ENCODE peak calls at places on chromosomes 16 and 17, in seven cellular contexts. One of them, this sample, is unnamed.
A peak's percentile ranks its signal among the peaks of the same experiment; 100 is the strongest.

GRCh38 chr16:75043175-75043937 is 44.5 kb downstream of the ZNRF1 start:
- DNase-seq in myocyte: no peak
- DNase-seq in Daoy: no peak
- DNase-seq in uterus: no peak
- DNase-seq in dorsolateral prefrontal cortex: no peak
- DNase-seq in BE2C: peak; percentile 34
- DNase-seq in mammary epithelial cell: no peak
- DNase-seq in this sample: peak; percentile 31

GRCh38 chr17:78049609-78050008 is 78.9 kb downstream of the TMC6 start:
- DNase-seq in myocyte: no peak
- DNase-seq in Daoy: no peak
- DNase-seq in uterus: no peak
- DNase-seq in dorsolateral prefrontal cortex: no peak
- DNase-seq in BE2C: no peak
- DNase-seq in mammary epithelial cell: no peak
- DNase-seq in this sample: no peak

GRCh38 chr17:18854956-18855355 is 3.0 kb upstream of the PRPSAP2 start:
- DNase-seq in myocyte: no peak
- DNase-seq in Daoy: no peak
- DNase-seq in uterus: no peak
- DNase-seq in dorsolateral prefrontal cortex: no peak
- DNase-seq in BE2C: no peak
- DNase-seq in mammary epithelial cell: no peak
- DNase-seq in this sample: no peak

GRCh38 chr17:8063761-8064589 is 23.5 kb downstream of the ALOX12B start:
- DNase-seq in myocyte: no peak
- DNase-seq in Daoy: no peak
- DNase-seq in uterus: no peak
- DNase-seq in dorsolateral prefrontal cortex: peak; percentile 10
- DNase-seq in BE2C: no peak
- DNase-seq in mammary epithelial cell: no peak
- DNase-seq in this sample: no peak

GRCh38 chr17:77209330-77209748 is 68.6 kb downstream of the SEC14L1 start:
- DNase-seq in myocyte: no peak
- DNase-seq in Daoy: no peak
- DNase-seq in uterus: no peak
- DNase-seq in dorsolateral prefrontal cortex: no peak
- DNase-seq in BE2C: no peak
- DNase-seq in mammary epithelial cell: no peak
- DNase-seq in this sample: no peak

GRCh38 chr17:7438050-7438614 is 1.2 kb upstream of the FGF11 start:
- DNase-seq in myocyte: peak; percentile 80
- DNase-seq in Daoy: peak; percentile 72
- DNase-seq in uterus: peak; percentile 54
- DNase-seq in dorsolateral prefrontal cortex: no peak
- DNase-seq in BE2C: peak; percentile 63
- DNase-seq in mammary epithelial cell: peak; percentile 39
- DNase-seq in this sample: peak; percentile 78

GRCh38 chr17:35243459-35244204 is 760 bp downstream of the SLFN5 start:
- DNase-seq in myocyte: peak; percentile 81
- DNase-seq in Daoy: peak; percentile 81
- DNase-seq in uterus: peak; percentile 56
- DNase-seq in dorsolateral prefrontal cortex: no peak
- DNase-seq in BE2C: no peak
- DNase-seq in mammary epithelial cell: peak; percentile 68
- DNase-seq in this sample: peak; percentile 79

GRCh38 chr16:20221208-20221607 is 106.1 kb downstream of the GP2 start:
- DNase-seq in myocyte: no peak
- DNase-seq in Daoy: no peak
- DNase-seq in uterus: no peak
- DNase-seq in dorsolateral prefrontal cortex: no peak
- DNase-seq in BE2C: no peak
- DNase-seq in mammary epithelial cell: no peak
- DNase-seq in this sample: no peak

GRCh38 chr17:7282752-7283321 is 1.3 kb downstream of the SLC2A4 start:
- DNase-seq in myocyte: no peak
- DNase-seq in Daoy: no peak
- DNase-seq in uterus: no peak
- DNase-seq in dorsolateral prefrontal cortex: no peak
- DNase-seq in BE2C: no peak
- DNase-seq in mammary epithelial cell: no peak
- DNase-seq in this sample: no peak

GRCh38 chr17:28313841-28314240 is 5.2 kb upstream of the TMEM97 start:
- DNase-seq in myocyte: no peak
- DNase-seq in Daoy: no peak
- DNase-seq in uterus: no peak
- DNase-seq in dorsolateral prefrontal cortex: no peak
- DNase-seq in BE2C: no peak
- DNase-seq in mammary epithelial cell: no peak
- DNase-seq in this sample: no peak

GRCh38 chr17:49730787-49731441 is 23.1 kb upstream of the SLC35B1 start:
- DNase-seq in myocyte: no peak
- DNase-seq in Daoy: no peak
- DNase-seq in uterus: no peak
- DNase-seq in dorsolateral prefrontal cortex: no peak
- DNase-seq in BE2C: no peak
- DNase-seq in mammary epithelial cell: no peak
- DNase-seq in this sample: no peak

GRCh38 chr17:67478266-67479118 is 101.4 kb downstream of the PITPNC1 start:
- DNase-seq in myocyte: no peak
- DNase-seq in Daoy: no peak
- DNase-seq in uterus: no peak
- DNase-seq in dorsolateral prefrontal cortex: no peak
- DNase-seq in BE2C: no peak
- DNase-seq in mammary epithelial cell: no peak
- DNase-seq in this sample: no peak

GRCh38 chr16:88769617-88770458 is 15.2 kb downstream of the PIEZO1 start:
- DNase-seq in myocyte: peak; percentile 54
- DNase-seq in Daoy: peak; percentile 64
- DNase-seq in uterus: peak; percentile 36
- DNase-seq in dorsolateral prefrontal cortex: no peak
- DNase-seq in BE2C: peak; percentile 62
- DNase-seq in mammary epithelial cell: peak; percentile 42
- DNase-seq in this sample: no peak

GRCh38 chr17:54015734-54016133 is 193.0 kb downstream of the KIF2B start:
- DNase-seq in myocyte: no peak
- DNase-seq in Daoy: no peak
- DNase-seq in uterus: no peak
- DNase-seq in dorsolateral prefrontal cortex: no peak
- DNase-seq in BE2C: no peak
- DNase-seq in mammary epithelial cell: no peak
- DNase-seq in this sample: no peak

GRCh38 chr17:80311216-80311827 is 50.7 kb downstream of the RNF213 start:
- DNase-seq in myocyte: no peak
- DNase-seq in Daoy: no peak
- DNase-seq in uterus: no peak
- DNase-seq in dorsolateral prefrontal cortex: no peak
- DNase-seq in BE2C: no peak
- DNase-seq in mammary epithelial cell: no peak
- DNase-seq in this sample: no peak

GRCh38 chr16:73053379-73054130 is 5.6 kb upstream of the ZFHX3 start:
- DNase-seq in myocyte: peak; percentile 77
- DNase-seq in Daoy: peak; percentile 75
- DNase-seq in uterus: no peak
- DNase-seq in dorsolateral prefrontal cortex: no peak
- DNase-seq in BE2C: peak; percentile 45
- DNase-seq in mammary epithelial cell: peak; percentile 32
- DNase-seq in this sample: peak; percentile 56

GRCh38 chr17:79626156-79626890 is 15.5 kb upstream of the RBFOX3 start:
- DNase-seq in myocyte: no peak
- DNase-seq in Daoy: no peak
- DNase-seq in uterus: peak; percentile 8
- DNase-seq in dorsolateral prefrontal cortex: peak; percentile 11
- DNase-seq in BE2C: peak; percentile 2
- DNase-seq in mammary epithelial cell: no peak
- DNase-seq in this sample: peak; percentile 23

GRCh38 chr17:50213026-50214015 is 11.9 kb upstream of the COL1A1 start:
- DNase-seq in myocyte: peak; percentile 86
- DNase-seq in Daoy: peak; percentile 70
- DNase-seq in uterus: peak; percentile 23
- DNase-seq in dorsolateral prefrontal cortex: no peak
- DNase-seq in BE2C: no peak
- DNase-seq in mammary epithelial cell: no peak
- DNase-seq in this sample: no peak

GRCh38 chr16:56102159-56102798 is 89.0 kb upstream of the GNAO1 start:
- DNase-seq in myocyte: no peak
- DNase-seq in Daoy: no peak
- DNase-seq in uterus: peak; percentile 44
- DNase-seq in dorsolateral prefrontal cortex: no peak
- DNase-seq in BE2C: peak; percentile 97
- DNase-seq in mammary epithelial cell: no peak
- DNase-seq in this sample: peak; percentile 31

GRCh38 chr16:678858-679807 is 1.1 kb upstream of the STUB1 start:
- DNase-seq in myocyte: peak; percentile 11
- DNase-seq in Daoy: peak; percentile 76
- DNase-seq in uterus: peak; percentile 73
- DNase-seq in dorsolateral prefrontal cortex: peak; percentile 67
- DNase-seq in BE2C: peak; percentile 90
- DNase-seq in mammary epithelial cell: peak; percentile 30
- DNase-seq in this sample: peak; percentile 91

GRCh38 chr17:8123695-8124349 is at the start of gene HES7:
- DNase-seq in myocyte: peak; percentile 42
- DNase-seq in Daoy: peak; percentile 51
- DNase-seq in uterus: no peak
- DNase-seq in dorsolateral prefrontal cortex: no peak
- DNase-seq in BE2C: peak; percentile 27
- DNase-seq in mammary epithelial cell: no peak
- DNase-seq in this sample: no peak

GRCh38 chr17:57408064-57408811 is 151.9 kb downstream of the MSI2 start:
- DNase-seq in myocyte: no peak
- DNase-seq in Daoy: peak; percentile 4
- DNase-seq in uterus: no peak
- DNase-seq in dorsolateral prefrontal cortex: no peak
- DNase-seq in BE2C: no peak
- DNase-seq in mammary epithelial cell: no peak
- DNase-seq in this sample: no peak

GRCh38 chr16:9013508-9013864 is 49.8 kb upstream of the USP7 start:
- DNase-seq in myocyte: no peak
- DNase-seq in Daoy: no peak
- DNase-seq in uterus: no peak
- DNase-seq in dorsolateral prefrontal cortex: no peak
- DNase-seq in BE2C: no peak
- DNase-seq in mammary epithelial cell: no peak
- DNase-seq in this sample: no peak

GRCh38 chr16:86522639-86523038 is 12.3 kb downstream of the FOXF1 start:
- DNase-seq in myocyte: no peak
- DNase-seq in Daoy: no peak
- DNase-seq in uterus: no peak
- DNase-seq in dorsolateral prefrontal cortex: no peak
- DNase-seq in BE2C: no peak
- DNase-seq in mammary epithelial cell: no peak
- DNase-seq in this sample: no peak

GRCh38 chr17:13460646-13461045 is 141.1 kb downstream of the HS3ST3A1 start:
- DNase-seq in myocyte: no peak
- DNase-seq in Daoy: no peak
- DNase-seq in uterus: no peak
- DNase-seq in dorsolateral prefrontal cortex: no peak
- DNase-seq in BE2C: no peak
- DNase-seq in mammary epithelial cell: no peak
- DNase-seq in this sample: no peak

GRCh38 chr17:42530952-42531454 is 5.0 kb upstream of the NAGLU start:
- DNase-seq in myocyte: no peak
- DNase-seq in Daoy: no peak
- DNase-seq in uterus: no peak
- DNase-seq in dorsolateral prefrontal cortex: no peak
- DNase-seq in BE2C: no peak
- DNase-seq in mammary epithelial cell: no peak
- DNase-seq in this sample: no peak

GRCh38 chr17:49180303-49180702 is 30.1 kb downstream of the GNGT2 start:
- DNase-seq in myocyte: peak; percentile 51
- DNase-seq in Daoy: peak; percentile 46
- DNase-seq in uterus: peak; percentile 26
- DNase-seq in dorsolateral prefrontal cortex: peak; percentile 49
- DNase-seq in BE2C: peak; percentile 72
- DNase-seq in mammary epithelial cell: no peak
- DNase-seq in this sample: peak; percentile 83

GRCh38 chr17:7064248-7064647 is 15.8 kb downstream of the CLEC10A start:
- DNase-seq in myocyte: peak; percentile 49
- DNase-seq in Daoy: peak; percentile 70
- DNase-seq in uterus: no peak
- DNase-seq in dorsolateral prefrontal cortex: no peak
- DNase-seq in BE2C: peak; percentile 56
- DNase-seq in mammary epithelial cell: no peak
- DNase-seq in this sample: no peak

GRCh38 chr17:81400154-81400938 is 5.1 kb downstream of the BAHCC1 start:
- DNase-seq in myocyte: peak; percentile 68
- DNase-seq in Daoy: peak; percentile 60
- DNase-seq in uterus: no peak
- DNase-seq in dorsolateral prefrontal cortex: no peak
- DNase-seq in BE2C: no peak
- DNase-seq in mammary epithelial cell: peak; percentile 43
- DNase-seq in this sample: no peak

GRCh38 chr16:27951752-27952151 is 111.8 kb downstream of the GSG1L start:
- DNase-seq in myocyte: no peak
- DNase-seq in Daoy: peak; percentile 8
- DNase-seq in uterus: no peak
- DNase-seq in dorsolateral prefrontal cortex: no peak
- DNase-seq in BE2C: no peak
- DNase-seq in mammary epithelial cell: peak; percentile 24
- DNase-seq in this sample: no peak

GRCh38 chr16:10835281-10835931 is 16.8 kb upstream of the TVP23A start:
- DNase-seq in myocyte: no peak
- DNase-seq in Daoy: no peak
- DNase-seq in uterus: no peak
- DNase-seq in dorsolateral prefrontal cortex: no peak
- DNase-seq in BE2C: no peak
- DNase-seq in mammary epithelial cell: no peak
- DNase-seq in this sample: no peak

GRCh38 chr16:22816475-22816874 is 2.5 kb downstream of the HS3ST2 start:
- DNase-seq in myocyte: no peak
- DNase-seq in Daoy: peak; percentile 75
- DNase-seq in uterus: no peak
- DNase-seq in dorsolateral prefrontal cortex: peak; percentile 46
- DNase-seq in BE2C: no peak
- DNase-seq in mammary epithelial cell: peak; percentile 89
- DNase-seq in this sample: peak; percentile 21

GRCh38 chr16:75304521-75305363 is 53.3 kb upstream of the BCAR1 start:
- DNase-seq in myocyte: peak; percentile 83
- DNase-seq in Daoy: peak; percentile 82
- DNase-seq in uterus: peak; percentile 37
- DNase-seq in dorsolateral prefrontal cortex: peak; percentile 75
- DNase-seq in BE2C: peak; percentile 39
- DNase-seq in mammary epithelial cell: peak; percentile 91
- DNase-seq in this sample: peak; percentile 97

GRCh38 chr17:6100891-6101290 is 30.7 kb downstream of the WSCD1 start:
- DNase-seq in myocyte: no peak
- DNase-seq in Daoy: no peak
- DNase-seq in uterus: no peak
- DNase-seq in dorsolateral prefrontal cortex: no peak
- DNase-seq in BE2C: no peak
- DNase-seq in mammary epithelial cell: no peak
- DNase-seq in this sample: no peak

This sample was measured in adrenal gland.